ENCODE peak calls at places on chromosomes 16 and 17, in nine cellular contexts. E, I, C, P, W, F, Z, S and A are unnamed samples. For H3K27me3, H3K36me3 and H3K4me1, the result is how much of the 10 kb centered on the place peaks cover.

GRCh38 chr17:75827291-75828050 is 16.7 kb downstream of the UNC13D start:
- DNase-seq in E (peak), I (peak), C (no peak), P (peak), W (peak), F (peak), Z (peak), S (peak), A (peak)

GRCh38 chr16:30623558-30624283 is 13.5 kb upstream of the ZNF689 start:
- DNase-seq in E (no peak), I (no peak), C (no peak), P (no peak), W (no peak), F (no peak), Z (no peak), S (no peak), A (no peak)

GRCh38 chr17:74452841-74453661 is 13.4 kb upstream of the CD300A start:
- DNase-seq in E (no peak), I (no peak), C (no peak), P (no peak), W (no peak), F (no peak), Z (no peak), S (no peak), A (no peak)

GRCh38 chr17:538096-538973 is 176.3 kb downstream of the VPS53 start:
- DNase-seq in E (no peak), I (no peak), C (no peak), P (no peak), W (no peak), F (no peak), Z (no peak), S (no peak), A (no peak)

GRCh38 chr16:51988977-51989376 is 558.0 kb downstream of the TOX3 start:
- DNase-seq in E (no peak), I (no peak), C (no peak), P (no peak), W (no peak), F (no peak), Z (no peak), S (no peak), A (no peak)

GRCh38 chr17:64492481-64493109 is 4.3 kb downstream of the POLG2 start:
- DNase-seq in E (no peak), I (peak), C (no peak), P (no peak), W (no peak), F (no peak), Z (peak), S (no peak), A (no peak)

GRCh38 chr16:84138824-84139627 is 6.0 kb downstream of the HSDL1 start:
- DNase-seq in E (no peak), I (peak), C (no peak), P (peak), W (no peak), F (peak), Z (no peak), S (no peak), A (no peak)

GRCh38 chr17:80261159-80261894 is 675 bp downstream of the RNF213 start:
- DNase-seq in E (peak), I (peak), C (peak), P (peak), W (peak), F (peak), Z (peak), S (peak), A (peak)

GRCh38 chr17:44105941-44106340 is 17.5 kb downstream of the HDAC5 start:
- DNase-seq in E (no peak), I (no peak), C (no peak), P (no peak), W (no peak), F (no peak), Z (no peak), S (no peak), A (no peak)

GRCh38 chr17:43940630-43941029 is 1.6 kb downstream of the PPY start:
- DNase-seq in E (no peak), I (no peak), C (no peak), P (peak), W (no peak), F (no peak), Z (no peak), S (no peak), A (no peak)

GRCh38 chr16:15484662-15485061 is 50.3 kb downstream of the BMERB1 start:
- DNase-seq in E (no peak), I (no peak), C (no peak), P (no peak), W (no peak), F (no peak), Z (no peak), S (no peak), A (no peak)

GRCh38 chr17:4728124-4728523 is 3.1 kb upstream of the MED11 start:
- DNase-seq in E (no peak), I (peak), C (no peak), P (no peak), W (no peak), F (no peak), Z (no peak), S (no peak), A (no peak)

GRCh38 chr17:81398170-81398854 is 3.1 kb downstream of the BAHCC1 start:
- DNase-seq in E (no peak), I (no peak), C (no peak), P (peak), W (peak), F (no peak), Z (no peak), S (no peak), A (no peak)

DNA sequence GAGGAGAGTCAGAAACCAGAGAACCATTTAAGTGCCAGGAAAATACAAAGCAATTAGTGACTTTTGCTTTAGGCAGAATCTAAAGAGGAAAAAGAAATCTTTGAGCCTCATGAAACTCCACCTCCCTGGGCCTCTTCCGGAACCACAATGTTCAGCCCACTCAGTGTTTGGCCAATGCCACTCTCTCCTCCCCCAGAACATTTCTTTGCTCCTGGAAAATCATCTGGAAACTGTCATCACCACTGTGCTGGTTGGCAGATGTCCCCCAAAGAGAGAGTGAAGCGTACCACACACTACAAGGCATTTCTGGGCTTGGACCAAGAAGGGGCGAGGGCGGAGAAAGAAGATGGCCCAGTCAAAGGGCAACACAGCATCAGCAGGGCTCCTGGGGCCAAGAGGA is 7.1 kb upstream of the SOX9 start:
- DNase-seq in E (no peak), I (no peak), C (no peak), P (no peak), W (no peak), F (peak), Z (no peak), S (no peak), A (no peak)
- H3K27me3 ChIP-seq in E (under half), I (under half), C (half or more), P (under half), W (under half), F (under half), Z (under half), S (under half), A (under half)

DNA sequence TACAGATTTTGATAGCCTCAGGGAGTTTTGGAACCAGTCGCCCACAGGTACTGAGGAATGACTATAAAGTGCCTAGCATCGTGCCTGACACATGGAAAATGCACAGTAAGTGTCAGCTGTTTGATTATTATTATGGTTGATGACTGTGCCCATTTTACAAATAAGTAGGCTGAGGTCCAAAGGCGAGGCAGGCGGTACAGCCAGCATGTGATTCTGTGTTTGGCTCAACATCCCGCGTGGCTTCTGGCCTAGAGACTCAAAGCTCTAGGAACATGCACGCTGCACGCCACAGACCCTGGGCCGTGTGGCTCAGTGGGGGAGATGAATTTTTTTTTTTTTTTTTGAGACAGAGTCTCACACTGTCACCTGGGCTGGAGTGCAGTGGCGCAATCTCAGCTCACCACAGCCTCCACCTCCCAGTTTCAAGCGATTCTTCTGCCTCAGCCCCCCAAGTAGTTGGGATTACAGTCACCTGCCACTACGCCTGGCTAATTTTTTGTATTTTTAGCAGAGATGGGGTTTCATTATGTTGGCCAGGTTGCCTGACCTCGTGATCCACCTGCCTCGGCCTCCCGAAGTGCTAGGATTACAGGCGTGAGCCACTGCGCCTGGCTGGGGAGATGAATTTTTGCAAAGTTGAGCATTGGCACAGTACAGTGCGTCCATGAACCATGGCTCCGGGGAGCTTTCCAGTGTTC is 57.7 kb downstream of the NKD1 start:
- DNase-seq in E (no peak), I (no peak), C (no peak), P (no peak), W (no peak), F (no peak), Z (no peak), S (no peak), A (no peak)
- H3K36me3 ChIP-seq in E (under half), I (under half), C (under half), P (under half), W (under half), F (under half), Z (under half), S (under half), A (under half)

GRCh38 chr16:50269769-50270509 is 3.6 kb downstream of the ADCY7 start:
- DNase-seq in E (peak), I (no peak), C (no peak), P (no peak), W (peak), F (no peak), Z (no peak), S (no peak), A (no peak)
- H3K4me1 ChIP-seq in E (under half), I (half or more), C (under half), P (under half), W (under half), F (under half), Z (half or more), S (half or more), A (under half)

GRCh38 chr16:2795714-2796143 is 2.5 kb upstream of the PRSS41 start:
- DNase-seq in E (peak), I (no peak), C (peak), P (no peak), W (no peak), F (no peak), Z (no peak), S (no peak), A (no peak)
- H3K27me3 ChIP-seq in E (under half), I (under half), C (under half), P (under half), W (under half), F (under half), Z (under half), S (under half), A (under half)

DNA sequence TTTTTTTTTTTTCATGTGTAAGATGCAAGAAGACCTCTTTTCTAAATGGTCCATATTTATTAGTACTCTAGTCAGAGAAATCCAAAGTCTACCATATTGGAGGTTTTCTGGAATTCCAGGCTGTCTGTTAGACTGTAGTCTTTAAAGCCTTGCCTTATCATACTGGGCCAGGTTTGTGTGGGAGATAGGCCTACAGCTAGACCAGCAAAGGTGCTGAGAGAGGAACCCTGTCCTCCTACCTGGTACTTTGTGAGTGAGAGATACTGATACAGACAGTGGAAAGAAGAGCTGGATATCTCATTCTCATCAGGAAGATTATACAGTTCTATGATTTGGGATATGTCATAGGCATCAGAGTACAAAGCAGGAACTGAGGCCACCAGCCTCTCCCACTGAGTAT is 8.1 kb downstream of the RHOT1 start:
- DNase-seq in E (no peak), I (no peak), C (no peak), P (no peak), W (no peak), F (no peak), Z (no peak), S (no peak), A (no peak)
- H3K36me3 ChIP-seq in E (under half), I (under half), C (under half), P (under half), W (under half), F (under half), Z (under half), S (under half), A (under half)

GRCh38 chr16:57003439-57004386 is 14.4 kb downstream of the NLRC5 start:
- DNase-seq in E (peak), I (no peak), C (peak), P (no peak), W (no peak), F (no peak), Z (no peak), S (no peak), A (no peak)

GRCh38 chr16:57001026-57001669 is 11.8 kb downstream of the NLRC5 start:
- DNase-seq in E (no peak), I (no peak), C (no peak), P (no peak), W (peak), F (no peak), Z (no peak), S (no peak), A (no peak)

GRCh38 chr16:57007530-57007929 is 18.2 kb downstream of the NLRC5 start:
- DNase-seq in E (no peak), I (no peak), C (no peak), P (no peak), W (peak), F (no peak), Z (no peak), S (no peak), A (no peak)

GRCh38 chr16:57007050-57007449 is 17.7 kb downstream of the NLRC5 start:
- DNase-seq in E (no peak), I (no peak), C (no peak), P (no peak), W (no peak), F (no peak), Z (no peak), S (no peak), A (no peak)

DNA sequence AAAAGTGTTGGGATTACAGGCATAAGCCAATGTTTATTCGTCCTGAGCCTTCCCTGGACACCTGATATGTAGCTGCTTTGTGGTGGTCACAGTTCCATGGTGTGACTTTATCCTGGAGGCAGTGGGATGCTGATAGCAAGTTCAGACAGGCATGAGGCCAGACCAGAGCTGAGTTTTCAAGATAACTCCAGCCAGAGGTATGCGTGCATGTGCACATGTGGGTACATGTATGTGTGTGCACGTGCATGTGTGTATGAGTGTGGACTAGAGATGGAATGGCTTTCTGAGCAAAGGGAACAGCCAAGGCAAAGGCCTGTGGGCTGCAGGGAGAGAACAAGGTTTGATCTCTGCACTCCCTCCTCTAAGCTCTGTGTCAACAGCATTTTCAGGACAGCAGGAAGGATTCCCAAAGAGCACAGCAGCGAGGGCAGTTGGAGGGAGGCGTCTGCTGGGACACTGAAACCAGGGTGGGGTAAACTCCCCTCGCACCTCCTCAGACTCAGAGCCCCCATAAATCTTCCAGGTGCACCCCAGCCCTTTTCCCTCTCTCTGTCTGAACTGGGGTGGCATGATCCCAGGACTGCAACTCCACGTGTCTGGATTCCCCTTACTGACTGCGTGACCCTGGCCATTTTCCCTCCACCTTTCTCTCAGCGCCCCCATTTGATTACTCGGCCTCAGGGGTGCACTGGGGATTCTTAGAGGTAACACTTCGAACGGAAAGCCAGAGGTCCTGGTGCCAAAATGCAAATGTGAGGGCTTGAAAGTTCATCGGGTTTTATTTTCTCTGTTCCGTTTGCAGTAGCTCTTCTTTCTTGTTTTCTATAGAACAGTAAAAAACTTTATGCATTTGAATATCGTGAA is 15.3 kb downstream of the NLRC5 start:
- DNase-seq in E (peak), I (no peak), C (peak), P (no peak), W (no peak), F (no peak), Z (no peak), S (no peak), A (no peak)
- H3K4me1 ChIP-seq in E (under half), I (half or more), C (under half), P (under half), W (under half), F (under half), Z (half or more), S (half or more), A (under half)